ENCODE peak calls at places on chromosomes 2 and 18, in ten cellular contexts. V is SK-N-SH, E is kidney, S is left ventricle myocardium inferior, T is lower lobe of right lung, K is AG10803, C is K562, M is GM23338, W is dorsolateral prefrontal cortex, H is foreskin fibroblast. D is an unnamed sample.
A peak's percentile ranks its signal among the peaks of the same experiment; 100 is the strongest.

GRCh38 chr2:24559714-24560113 is 68.7 kb downstream of the NCOA1 start:
- DNase-seq in V (no peak), E (no peak), S (no peak), T (no peak), K (peak; percentile 28), C (no peak), M (no peak), W (no peak), H (peak; percentile 63), D (peak; percentile 4)

GRCh38 chr2:26770986-26771586 is 7.0 kb downstream of the SLC35F6 start:
- DNase-seq in V (peak; percentile 49), E (peak; percentile 93), S (peak; percentile 82), T (no peak), K (peak; percentile 83), C (peak; percentile 72), M (peak; percentile 70), W (peak; percentile 56), H (peak; percentile 97), D (peak; percentile 83)

GRCh38 chr18:57909620-57910019 is 106.5 kb upstream of the ATP8B1 start:
- DNase-seq in V (no peak), E (no peak), S (no peak), T (no peak), K (no peak), C (no peak), M (no peak), W (no peak), H (peak; percentile 31), D (peak; percentile 82)

GRCh38 chr2:160721089-160722040 is 227.8 kb upstream of the RBMS1 start:
- DNase-seq in V (no peak), E (no peak), S (no peak), T (no peak), K (peak; percentile 91), C (no peak), M (no peak), W (no peak), H (no peak), D (no peak)

GRCh38 chr2:175183674-175184073 is 2.2 kb upstream of the ATP5MC3 start:
- DNase-seq in V (no peak), E (no peak), S (no peak), T (no peak), K (no peak), C (no peak), M (no peak), W (no peak), H (no peak), D (no peak)

GRCh38 chr2:189453998-189454397 is 12.7 kb downstream of the WDR75 start:
- DNase-seq in V (no peak), E (no peak), S (no peak), T (no peak), K (no peak), C (no peak), M (no peak), W (no peak), H (no peak), D (no peak)

GRCh38 chr2:126042089-126042488 is 613.9 kb upstream of the GYPC start:
- DNase-seq in V (no peak), E (no peak), S (no peak), T (no peak), K (no peak), C (no peak), M (no peak), W (no peak), H (no peak), D (no peak)

GRCh38 chr2:224946911-224947310 is 95.4 kb downstream of the DOCK10 start:
- DNase-seq in V (no peak), E (no peak), S (no peak), T (no peak), K (peak; percentile 81), C (no peak), M (no peak), W (no peak), H (peak; percentile 52), D (peak; percentile 43)

GRCh38 chr2:169891593-169892298 is 64.5 kb downstream of the UBR3 start:
- DNase-seq in V (no peak), E (no peak), S (no peak), T (no peak), K (peak; percentile 16), C (no peak), M (no peak), W (no peak), H (peak; percentile 39), D (peak; percentile 28)

GRCh38 chr2:162430323-162430722 is 86.4 kb downstream of the GCA start:
- DNase-seq in V (no peak), E (no peak), S (no peak), T (no peak), K (no peak), C (no peak), M (peak; percentile 21), W (no peak), H (no peak), D (no peak)

GRCh38 chr2:112474844-112475486 is 7.0 kb upstream of the TTL start:
- DNase-seq in V (no peak), E (no peak), S (no peak), T (no peak), K (peak; percentile 58), C (no peak), M (no peak), W (no peak), H (peak; percentile 70), D (no peak)

GRCh38 chr2:218276986-218277755 is 6.9 kb downstream of the PNKD start:
- DNase-seq in V (no peak), E (no peak), S (no peak), T (peak; percentile 22), K (no peak), C (no peak), M (no peak), W (no peak), H (no peak), D (no peak)

GRCh38 chr2:201890447-201890846 is 84.1 kb downstream of the CDK15 start:
- DNase-seq in V (no peak), E (no peak), S (no peak), T (no peak), K (peak; percentile 32), C (no peak), M (no peak), W (no peak), H (peak; percentile 64), D (peak; percentile 74)

GRCh38 chr2:196482119-196483065 is 157.1 kb upstream of the CCDC150 start:
- DNase-seq in V (no peak), E (no peak), S (no peak), T (no peak), K (peak; percentile 65), C (no peak), M (no peak), W (no peak), H (peak; percentile 76), D (no peak)
- TF ChIP-seq CTCF in V (peak; percentile 7), E (no peak), S (no peak), T (no peak), K (no peak), C (no peak), M (peak; percentile 38), W (no peak), H (no peak), D (no peak)

GRCh38 chr2:18690342-18690741 is 101.0 kb upstream of the NT5C1B start:
- DNase-seq in V (peak; percentile 27), E (no peak), S (no peak), T (no peak), K (no peak), C (no peak), M (peak; percentile 84), W (no peak), H (no peak), D (no peak)
- TF ChIP-seq CTCF in V (peak; percentile 45), E (no peak), S (no peak), T (no peak), K (no peak), C (no peak), M (peak; percentile 93), W (no peak), H (peak; percentile 13), D (peak; percentile 4)

GRCh38 chr2:20103514-20103913 is 52.1 kb upstream of the LAPTM4A start:
- DNase-seq in V (no peak), E (no peak), S (no peak), T (no peak), K (peak; percentile 63), C (no peak), M (peak; percentile 30), W (no peak), H (peak; percentile 63), D (peak; percentile 59)
- TF ChIP-seq CTCF in V (peak; percentile 58), E (peak; percentile 22), S (no peak), T (no peak), K (peak; percentile 58), C (no peak), M (peak; percentile 56), W (no peak), H (no peak), D (peak; percentile 68)

GRCh38 chr2:36322108-36322507 is 33.5 kb upstream of the CRIM1 start:
- DNase-seq in V (no peak), E (no peak), S (no peak), T (no peak), K (peak; percentile 64), C (no peak), M (peak; percentile 67), W (no peak), H (peak; percentile 58), D (peak; percentile 42)
- TF ChIP-seq CTCF in V (peak; percentile 61), E (peak; percentile 49), S (peak; percentile 43), T (no peak), K (peak; percentile 72), C (no peak), M (peak; percentile 90), W (peak; percentile 22), H (peak; percentile 76), D (peak; percentile 77)

DNA sequence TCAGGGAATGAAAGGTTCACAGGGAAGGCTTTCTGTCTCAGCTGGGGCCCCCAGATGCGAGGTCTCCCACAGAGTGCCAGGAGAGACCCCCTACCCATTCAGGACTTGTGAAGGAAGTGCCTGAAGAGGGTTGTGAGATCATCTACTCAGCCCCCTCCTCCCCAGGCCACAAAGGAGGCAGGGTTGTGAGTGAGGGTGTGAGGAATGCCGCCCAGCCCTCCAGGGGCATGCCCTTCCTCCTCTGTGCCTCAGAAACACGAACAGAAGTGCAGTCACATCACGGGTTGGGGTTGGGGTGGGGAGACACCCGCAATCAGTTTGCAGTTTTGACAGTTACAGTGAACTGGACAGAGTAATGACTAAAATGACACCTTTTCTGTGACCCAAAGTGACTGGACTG is 5.0 kb downstream of the MAL start:
- DNase-seq in V (no peak), E (peak; percentile 57), S (no peak), T (no peak), K (no peak), C (no peak), M (no peak), W (no peak), H (no peak), D (no peak)
- TF ChIP-seq CTCF in V (no peak), E (no peak), S (no peak), T (no peak), K (no peak), C (no peak), M (no peak), W (no peak), H (no peak), D (no peak)

GRCh38 chr18:9055185-9055584 is 47.3 kb upstream of the NDUFV2 start:
- DNase-seq in V (peak; percentile 22), E (no peak), S (no peak), T (no peak), K (peak; percentile 93), C (no peak), M (no peak), W (no peak), H (peak; percentile 82), D (peak; percentile 85)
- TF ChIP-seq CTCF in V (peak; percentile 59), E (no peak), S (peak; percentile 39), T (no peak), K (peak; percentile 43), C (no peak), M (no peak), W (peak; percentile 21), H (peak; percentile 3), D (peak; percentile 36)